ENCODE peak calls at places on chromosomes 11 and 22, in five cellular contexts. P, U, E, K and H are unnamed samples.

GRCh38 chr11:111417011-111417765 is 38.1 kb upstream of the POU2AF1 start:
- DNase-seq in P (no peak), U (no peak), E (peak; percentile 7), K (no peak), H (peak; percentile 18)

GRCh38 chr11:2526808-2527381 is 82.1 kb downstream of the KCNQ1 start:
- DNase-seq in P (no peak), U (peak; percentile 47), E (no peak), K (no peak), H (no peak)

GRCh38 chr11:132126973-132127900 is 756.8 kb downstream of the NTM start:
- DNase-seq in P (no peak), U (peak; percentile 28), E (peak; percentile 93), K (peak; percentile 74), H (peak; percentile 84)

GRCh38 chr11:66242085-66242765 is 26.2 kb upstream of the RAB1B start:
- DNase-seq in P (no peak), U (no peak), E (no peak), K (no peak), H (no peak)

GRCh38 chr22:23684051-23684450 is 6.8 kb upstream of the RGL4 start:
- DNase-seq in P (no peak), U (no peak), E (no peak), K (no peak), H (no peak)

GRCh38 chr22:31659246-31659645 is 2.8 kb downstream of the PISD start:
- DNase-seq in P (no peak), U (no peak), E (no peak), K (no peak), H (no peak)

GRCh38 chr11:17352925-17353227 is 1.3 kb downstream of the NCR3LG1 start:
- DNase-seq in P (peak; percentile 3), U (peak; percentile 37), E (peak; percentile 57), K (no peak), H (no peak)

GRCh38 chr11:122733301-122733686 is 77.8 kb downstream of the UBASH3B start:
- DNase-seq in P (no peak), U (peak; percentile 22), E (peak; percentile 90), K (no peak), H (peak; percentile 68)

GRCh38 chr11:8794677-8795103 is 112.1 kb downstream of the RPL27A start:
- DNase-seq in P (no peak), U (no peak), E (no peak), K (no peak), H (no peak)

GRCh38 chr11:3106736-3107524 is 49.7 kb upstream of the CARS1 start:
- DNase-seq in P (no peak), U (no peak), E (no peak), K (no peak), H (no peak)

GRCh38 chr11:58573451-58574104 is 2.1 kb downstream of the LPXN start:
- DNase-seq in P (peak; percentile 59), U (peak; percentile 67), E (peak; percentile 78), K (peak; percentile 70), H (peak; percentile 21)

GRCh38 chr22:50599816-50600454 is 658 bp upstream of the MAPK8IP2 start:
- DNase-seq in P (peak; percentile 31), U (peak; percentile 51), E (no peak), K (no peak), H (no peak)

GRCh38 chr22:20430641-20431519 is 6.7 kb downstream of the SCARF2 start:
- DNase-seq in P (peak; percentile 29), U (no peak), E (peak; percentile 45), K (no peak), H (no peak)

GRCh38 chr11:78801161-78801884 is 226.7 kb upstream of the NARS2 start:
- DNase-seq in P (no peak), U (peak; percentile 43), E (peak; percentile 98), K (peak; percentile 98), H (peak; percentile 86)

GRCh38 chr22:42326301-42326700 is 55.8 kb upstream of the TCF20 start:
- DNase-seq in P (no peak), U (no peak), E (no peak), K (no peak), H (no peak)

GRCh38 chr11:129815596-129816461 is at the start of gene TMEM45B:
- DNase-seq in P (no peak), U (no peak), E (no peak), K (no peak), H (no peak)

GRCh38 chr11:34480339-34480738 is 33.3 kb downstream of the ELF5 start:
- DNase-seq in P (no peak), U (no peak), E (no peak), K (no peak), H (no peak)

GRCh38 chr11:124937336-124937935 is 1.6 kb upstream of the HEPACAM start:
- DNase-seq in P (no peak), U (no peak), E (no peak), K (no peak), H (no peak)

GRCh38 chr22:17841836-17842235 is 67.6 kb upstream of the BID start:
- DNase-seq in P (no peak), U (no peak), E (no peak), K (no peak), H (no peak)

GRCh38 chr22:34160117-34160758 is 240.0 kb upstream of the LARGE1 start:
- DNase-seq in P (no peak), U (no peak), E (no peak), K (no peak), H (no peak)

GRCh38 chr22:23361676-23362075 is 181.4 kb downstream of the BCR start:
- DNase-seq in P (no peak), U (no peak), E (no peak), K (no peak), H (no peak)

GRCh38 chr11:61052182-61052972 is 49.9 kb upstream of the CD5 start:
- DNase-seq in P (no peak), U (no peak), E (no peak), K (no peak), H (no peak)

GRCh38 chr22:48682517-48682916 is 1145.2 kb downstream of the BRD1 start:
- DNase-seq in P (no peak), U (no peak), E (no peak), K (no peak), H (no peak)

DNA sequence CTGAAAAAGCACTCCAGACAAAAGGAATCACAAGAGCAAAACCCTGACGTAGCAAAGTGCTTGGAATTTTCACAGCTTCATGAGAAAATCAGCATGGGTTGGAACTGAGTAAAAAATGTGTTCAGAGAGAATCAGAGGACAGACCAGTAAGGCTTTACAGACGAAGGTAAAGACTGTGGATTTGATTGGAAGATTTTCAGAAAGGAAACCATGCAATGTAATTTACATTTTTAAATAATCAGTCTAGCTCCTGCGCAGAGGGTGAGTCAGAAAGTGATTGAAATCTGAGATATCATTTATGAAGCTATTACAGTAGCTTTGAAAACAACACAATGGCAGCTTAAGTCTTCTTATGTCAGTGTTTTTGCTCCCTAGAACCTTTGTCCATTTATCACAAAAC is 1122.3 kb downstream of the LRRC4C start:
- DNase-seq in P (no peak), U (no peak), E (peak; percentile 19), K (no peak), H (peak; percentile 3)
- H3K4me3 ChIP-seq in P (no peak overlapping the region), U (no peak overlapping the region), E (no peak overlapping the region), K (no peak overlapping the region), H (no peak overlapping the region)

DNA sequence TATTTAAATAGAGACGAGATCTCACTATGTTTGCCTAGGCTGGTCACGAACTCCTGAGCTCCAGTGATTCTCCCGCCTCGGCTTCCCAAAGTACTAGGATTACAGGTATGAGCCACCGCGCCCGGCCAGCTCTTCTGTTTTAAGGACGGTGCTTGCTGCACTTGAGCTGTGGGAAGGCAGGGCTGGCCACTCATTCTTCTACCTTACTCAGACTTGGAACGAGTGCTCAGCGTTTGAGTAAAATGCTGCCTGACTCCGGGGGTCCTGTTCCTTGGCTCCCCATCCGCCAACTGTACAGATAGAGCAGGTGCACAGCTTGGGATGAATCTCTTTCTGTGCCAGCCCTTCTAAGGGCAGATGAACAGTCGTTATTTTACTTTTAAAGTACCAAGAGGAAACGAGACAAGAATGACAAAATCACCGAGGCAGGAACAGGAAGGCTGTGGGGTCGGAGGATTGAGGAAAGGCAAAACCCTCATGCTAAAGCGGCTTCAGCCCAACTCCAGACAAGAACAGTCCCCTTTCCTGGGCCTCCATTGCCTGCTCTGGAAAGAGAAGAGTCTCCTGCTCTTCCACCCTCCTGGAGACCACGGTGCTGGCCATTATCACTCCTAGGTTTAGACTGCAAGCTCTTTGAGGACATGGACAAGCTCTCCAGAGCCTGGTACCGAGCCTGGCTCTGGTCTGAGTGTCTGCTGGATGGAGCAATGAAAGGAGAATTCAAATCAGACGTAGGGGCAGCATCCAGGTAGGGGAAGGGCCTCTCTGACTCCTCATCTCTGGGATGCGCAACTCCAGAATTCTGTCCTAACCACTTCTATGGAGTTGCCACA is 1.0 kb upstream of the SUN2 start:
- DNase-seq in P (no peak), U (no peak), E (no peak), K (no peak), H (no peak)
- H3K4me3 ChIP-seq in P (peak overlapping the region; percentile 62), U (peak overlapping the region; percentile 77), E (peak overlapping the region; percentile 62), K (no peak overlapping the region), H (peak overlapping the region; percentile 71)

GRCh38 chr11:1391165-1392010 is 1.7 kb downstream of the BRSK2 start:
- DNase-seq in P (no peak), U (no peak), E (no peak), K (no peak), H (no peak)
- H3K4me3 ChIP-seq in P (no peak overlapping the region), U (no peak overlapping the region), E (no peak overlapping the region), K (no peak overlapping the region), H (no peak overlapping the region)

GRCh38 chr11:68118753-68119448 is 2.3 kb downstream of the CHKA start:
- DNase-seq in P (no peak), U (no peak), E (peak; percentile 32), K (no peak), H (no peak)
- H3K4me3 ChIP-seq in P (no peak overlapping the region), U (peak overlapping the region; percentile 81), E (no peak overlapping the region), K (no peak overlapping the region), H (no peak overlapping the region)

GRCh38 chr11:70078796-70079616 is 889 bp downstream of the ANO1 start:
- DNase-seq in P (no peak), U (no peak), E (no peak), K (no peak), H (no peak)

GRCh38 chr11:70076461-70076931 is 1.6 kb upstream of the ANO1 start:
- DNase-seq in P (no peak), U (no peak), E (no peak), K (no peak), H (no peak)

GRCh38 chr11:70077411-70078094 is 564 bp upstream of the ANO1 start:
- DNase-seq in P (no peak), U (no peak), E (no peak), K (no peak), H (no peak)

GRCh38 chr11:70079691-70080090 is 1.6 kb downstream of the ANO1 start:
- DNase-seq in P (no peak), U (no peak), E (no peak), K (no peak), H (no peak)

DNA sequence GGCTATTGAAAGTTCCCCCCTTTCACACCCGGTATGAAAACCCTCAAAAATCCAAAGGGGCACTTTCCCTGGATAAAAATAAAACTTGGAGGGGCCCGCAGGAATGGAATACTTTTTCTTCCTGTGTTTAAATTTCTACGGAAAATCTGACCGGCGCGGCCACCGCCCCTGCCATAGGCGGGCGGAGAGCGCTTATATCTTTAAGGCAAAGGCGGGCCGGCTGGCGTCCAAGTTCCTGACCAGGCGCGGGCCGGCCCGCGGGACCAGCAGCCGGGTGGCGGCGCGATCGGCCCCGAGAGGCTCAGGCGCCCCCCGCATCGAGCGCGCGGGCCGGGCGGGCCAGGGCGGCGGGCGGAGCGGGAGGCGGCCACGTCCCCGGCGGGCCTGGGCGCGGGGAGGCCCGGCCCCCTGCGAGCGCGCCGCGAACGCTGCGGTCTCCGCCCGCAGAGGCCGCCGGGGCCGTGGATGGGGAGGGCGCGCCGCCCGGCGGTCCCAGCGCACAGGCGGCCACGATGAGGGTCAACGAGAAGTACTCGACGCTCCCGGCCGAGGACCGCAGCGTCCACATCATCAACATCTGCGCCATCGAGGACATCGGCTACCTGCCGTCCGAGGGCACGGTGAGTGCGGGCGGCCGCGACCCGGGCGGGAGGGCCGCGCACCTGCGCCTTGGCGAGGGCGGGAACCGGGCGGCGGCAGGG is at the start of gene ANO1:
- DNase-seq in P (no peak), U (no peak), E (no peak), K (no peak), H (no peak)
- H3K4me3 ChIP-seq in P (no peak within 1 kb of the TSS), U (peak within 1 kb of the TSS; percentile 58), E (no peak within 1 kb of the TSS), K (peak within 1 kb of the TSS; percentile 11), H (peak within 1 kb of the TSS; percentile 44)